ENCODE peak calls at places on chromosomes 13 and 19, in four cellular contexts. Y is DMS79 treated with DMSO at 0.1 percent for 48 hours, F is posterior cingulate gyrus, N is epithelial cell of esophagus. W is an unnamed sample.

GRCh38 chr13:94595006-94595942 is 678 bp downstream of the TGDS start:
- DNase-seq in N (peak), Y (peak), F (no peak), W (peak)

GRCh38 chr13:61170791-61171330 is 244.8 kb downstream of the PCDH20 start:
- DNase-seq in Y (no peak), N (peak), F (peak), W (no peak)

GRCh38 chr13:31965361-31966066 is 66.1 kb upstream of the FRY start:
- DNase-seq in Y (no peak), N (peak), F (no peak), W (no peak)

GRCh38 chr19:43759515-43759914 is 4.8 kb upstream of the SMG9 start:
- DNase-seq in Y (no peak), N (peak), F (no peak), W (peak)

GRCh38 chr19:2428027-2428690 is 773 bp upstream of the TIMM13 start:
- DNase-seq in F (peak), Y (no peak), N (peak), W (no peak)

GRCh38 chr13:113545455-113545930 is 39.1 kb upstream of the TFDP1 start:
- DNase-seq in Y (no peak), F (no peak), N (peak), W (no peak)

GRCh38 chr19:46670874-46671273 is 9.9 kb upstream of the DACT3 start:
- DNase-seq in Y (no peak), F (no peak), N (peak), W (no peak)

GRCh38 chr19:45126654-45127053 is 33.7 kb downstream of the PPP1R37 start:
- DNase-seq in F (no peak), Y (no peak), N (no peak), W (no peak)

GRCh38 chr13:45615501-45616101 is at the start of gene ERICH6B:
- DNase-seq in N (peak), F (peak), Y (peak), W (no peak)

GRCh38 chr19:10699650-10700335 is 1.4 kb upstream of the QTRT1 start:
- DNase-seq in Y (peak), N (peak), F (no peak), W (peak)

GRCh38 chr13:113669871-113670341 is 2.9 kb downstream of the GRK1 start:
- DNase-seq in Y (no peak), N (no peak), F (peak), W (no peak)

GRCh38 chr19:46442808-46443450 is 14.2 kb upstream of the PNMA8C start:
- DNase-seq in Y (no peak), F (no peak), N (peak), W (no peak)